ENCODE peak calls at places on chromosomes 4 and X, in seven cellular contexts. J, K, U, D, P, F and V are unnamed samples.

GRCh38 chr4:169015237-169015636 is 5.2 kb upstream of the CBR4 start:
- DNase-seq in J (no peak), K (no peak), U (no peak), D (no peak), P (no peak), F (no peak), V (no peak)

GRCh38 chr4:83989835-83990234 is 453.9 kb downstream of the GPAT3 start:
- DNase-seq in J (no peak), K (no peak), U (no peak), D (no peak), P (no peak), F (no peak), V (no peak)

GRCh38 chr4:125314676-125315570 is at the start of gene FAT4:
- DNase-seq in J (peak; percentile 95), K (peak; percentile 99), U (peak; percentile 96), D (no peak), P (peak; percentile 95), F (peak; percentile 75), V (no peak)

GRCh38 chrX:151100796-151101195 is 75.6 kb upstream of the GPR50 start:
- DNase-seq in J (no peak), K (no peak), U (no peak), D (no peak), P (no peak), F (no peak), V (no peak)

GRCh38 chr4:64230709-64231310 is 178.4 kb downstream of the TECRL start:
- DNase-seq in J (no peak), K (peak; percentile 15), U (peak; percentile 1), D (no peak), P (no peak), F (no peak), V (no peak)

GRCh38 chr4:108681321-108681809 is 31.0 kb downstream of the OSTC start:
- DNase-seq in J (no peak), K (no peak), U (no peak), D (no peak), P (no peak), F (no peak), V (no peak)

GRCh38 chrX:20378291-20378920 is 111.7 kb upstream of the RPS6KA3 start:
- DNase-seq in J (no peak), K (peak; percentile 7), U (peak; percentile 12), D (no peak), P (no peak), F (no peak), V (no peak)

GRCh38 chr4:162891788-162892707 is 274.6 kb downstream of the NAF1 start:
- DNase-seq in J (no peak), K (peak; percentile 4), U (no peak), D (no peak), P (no peak), F (peak; percentile 71), V (no peak)

GRCh38 chr4:71293705-71294104 is 45.1 kb upstream of the SLC4A4 start:
- DNase-seq in J (no peak), K (no peak), U (peak; percentile 81), D (no peak), P (no peak), F (no peak), V (no peak)

GRCh38 chr4:7186081-7186480 is 6.3 kb upstream of the SORCS2 start:
- DNase-seq in J (peak; percentile 59), K (no peak), U (no peak), D (no peak), P (peak; percentile 44), F (peak; percentile 67), V (no peak)

GRCh38 chr4:155759372-155760252 is 791 bp downstream of the GUCY1B1 start:
- DNase-seq in J (peak; percentile 79), K (peak; percentile 47), U (peak; percentile 13), D (no peak), P (peak; percentile 80), F (peak; percentile 80), V (no peak)

GRCh38 chr4:141425124-141425523 is 204.4 kb downstream of the ZNF330 start:
- DNase-seq in J (no peak), K (peak; percentile 72), U (peak; percentile 57), D (no peak), P (no peak), F (no peak), V (no peak)

GRCh38 chrX:115561605-115562491 is 874 bp downstream of the PLS3 start:
- DNase-seq in J (peak; percentile 83), K (peak; percentile 68), U (peak; percentile 49), D (no peak), P (peak; percentile 74), F (peak; percentile 49), V (no peak)

GRCh38 chr4:127313767-127314166 is 319.0 kb upstream of the INTU start:
- DNase-seq in J (no peak), K (no peak), U (no peak), D (no peak), P (no peak), F (no peak), V (no peak)

GRCh38 chr4:54077812-54078211 is 13.4 kb upstream of the CHIC2 start:
- DNase-seq in J (no peak), K (no peak), U (peak; percentile 70), D (no peak), P (no peak), F (no peak), V (no peak)

GRCh38 chr4:23033796-23034195 is 341.1 kb downstream of the GBA3 start:
- DNase-seq in J (no peak), K (peak; percentile 23), U (peak; percentile 23), D (no peak), P (no peak), F (no peak), V (no peak)

GRCh38 chr4:173121044-173121685 is 47.4 kb upstream of the GALNT7 start:
- DNase-seq in J (no peak), K (peak; percentile 31), U (peak; percentile 2), D (no peak), P (no peak), F (no peak), V (no peak)